ENCODE peak calls at places on chromosomes 11 and 22, in four cellular contexts. L is HepG2, I is K562, N is SK-N-MC. U is an unnamed sample.
A peak's percentile ranks its signal among the peaks of the same experiment; 100 is the strongest.

GRCh38 chr11:43578346-43579170 is 102.0 kb upstream of the HSD17B12 start:
- DNase-seq in L (no peak), I (no peak), N (no peak), U (no peak)

GRCh38 chr11:117572129-117572528 is 224.9 kb downstream of the DSCAML1 start:
- DNase-seq in L (no peak), I (no peak), N (no peak), U (no peak)

GRCh38 chr11:44573333-44573732 is 7.9 kb downstream of the CD82 start:
- DNase-seq in L (no peak), I (no peak), N (no peak), U (no peak)

GRCh38 chr22:31106001-31106571 is 1.3 kb downstream of the SELENOM start:
- DNase-seq in L (no peak), I (no peak), N (no peak), U (no peak)

GRCh38 chr11:117220568-117220967 is 11.3 kb downstream of the PCSK7 start:
- DNase-seq in L (no peak), I (no peak), N (no peak), U (no peak)

GRCh38 chr11:48116843-48117242 is 99.8 kb upstream of the OR4B1 start:
- DNase-seq in L (peak; percentile 12), I (peak; percentile 28), N (no peak), U (no peak)

GRCh38 chr22:41915035-41915782 is at the start of gene SHISA8:
- DNase-seq in L (no peak), I (peak; percentile 72), N (no peak), U (no peak)

GRCh38 chr22:20094158-20094807 is 14.2 kb downstream of the DGCR8 start:
- DNase-seq in L (no peak), I (no peak), N (no peak), U (no peak)

GRCh38 chr11:19984048-19984742 is 176.1 kb downstream of the DBX1 start:
- DNase-seq in L (no peak), I (no peak), N (no peak), U (no peak)

GRCh38 chr22:24106385-24107381 is 74.6 kb upstream of the SUSD2 start:
- DNase-seq in L (no peak), I (no peak), N (no peak), U (no peak)

GRCh38 chr11:71463331-71464211 is 10.6 kb downstream of the NADSYN1 start:
- DNase-seq in L (no peak), I (no peak), N (no peak), U (no peak)

GRCh38 chr11:70090989-70091388 is 12.9 kb downstream of the ANO1 start:
- DNase-seq in L (no peak), I (no peak), N (peak; percentile 40), U (no peak)

GRCh38 chr11:46285594-46286033 is 8.2 kb downstream of the CREB3L1 start:
- DNase-seq in L (no peak), I (no peak), N (no peak), U (no peak)

GRCh38 chr11:73956876-73957653 is 6.2 kb downstream of the DNAJB13 start:
- DNase-seq in L (no peak), I (no peak), N (no peak), U (no peak)

GRCh38 chr11:59222464-59223065 is 9.8 kb upstream of the MPEG1 start:
- DNase-seq in L (no peak), I (no peak), N (no peak), U (no peak)

GRCh38 chr22:19802881-19803735 is 42.5 kb downstream of the TBX1 start:
- DNase-seq in L (no peak), I (no peak), N (no peak), U (no peak)

GRCh38 chr22:28128827-28129226 is 209.8 kb upstream of the PITPNB start:
- DNase-seq in L (no peak), I (no peak), N (no peak), U (no peak)

GRCh38 chr11:88103337-88104206 is 71.7 kb downstream of the RAB38 start:
- DNase-seq in L (peak; percentile 52), I (peak; percentile 60), N (peak; percentile 50), U (peak; percentile 85)

GRCh38 chr22:24357547-24357946 is 69.9 kb upstream of the ADORA2A start:
- DNase-seq in L (no peak), I (no peak), N (no peak), U (no peak)

GRCh38 chr22:44045171-44045570 is 21.1 kb downstream of the PARVB start:
- DNase-seq in L (no peak), I (no peak), N (no peak), U (no peak)

GRCh38 chr11:68527585-68527984 is 67.0 kb downstream of the PPP6R3 start:
- DNase-seq in L (no peak), I (no peak), N (no peak), U (no peak)

GRCh38 chr11:19713221-19714092 is 820 bp downstream of the NAV2 start:
- DNase-seq in L (no peak), I (no peak), N (no peak), U (no peak)

GRCh38 chr22:17896552-17896951 is 122.3 kb upstream of the BID start:
- DNase-seq in L (no peak), I (no peak), N (no peak), U (no peak)

GRCh38 chr11:96049426-96049825 is 125.5 kb upstream of the MTMR2 start:
- DNase-seq in L (no peak), I (no peak), N (no peak), U (no peak)

GRCh38 chr11:45773271-45774022 is 31.5 kb upstream of the SLC35C1 start:
- DNase-seq in L (no peak), I (no peak), N (no peak), U (no peak)

GRCh38 chr11:68690671-68691401 is 6.5 kb downstream of the GAL start:
- DNase-seq in L (no peak), I (no peak), N (no peak), U (no peak)

GRCh38 chr11:134118016-134118415 is 49.1 kb downstream of the JAM3 start:
- DNase-seq in L (no peak), I (no peak), N (no peak), U (no peak)

GRCh38 chr11:2515401-2516275 is 70.8 kb downstream of the KCNQ1 start:
- DNase-seq in L (no peak), I (no peak), N (no peak), U (no peak)

GRCh38 chr22:43550024-43550620 is 138.3 kb downstream of the MPPED1 start:
- DNase-seq in L (no peak), I (no peak), N (no peak), U (no peak)

GRCh38 chr22:22461111-22461510 is 47.4 kb downstream of the ZNF280B start:
- DNase-seq in L (no peak), I (no peak), N (no peak), U (no peak)

GRCh38 chr22:38051261-38051660 is 5.9 kb upstream of the PICK1 start:
- DNase-seq in L (no peak), I (no peak), N (no peak), U (no peak)

GRCh38 chr22:24485608-24486007 is 9.5 kb upstream of the UPB1 start:
- DNase-seq in L (no peak), I (no peak), N (no peak), U (no peak)

GRCh38 chr11:117497206-117497951 is 169.7 kb downstream of the CEP164 start:
- DNase-seq in L (no peak), I (no peak), N (no peak), U (no peak)

GRCh38 chr22:45353816-45354215 is 44.1 kb downstream of the FAM118A start:
- DNase-seq in L (no peak), I (no peak), N (no peak), U (no peak)
- TF ChIP-seq POLR2AphosphoS5 in L (no peak), I (no peak), N (no peak), U (no peak)

DNA sequence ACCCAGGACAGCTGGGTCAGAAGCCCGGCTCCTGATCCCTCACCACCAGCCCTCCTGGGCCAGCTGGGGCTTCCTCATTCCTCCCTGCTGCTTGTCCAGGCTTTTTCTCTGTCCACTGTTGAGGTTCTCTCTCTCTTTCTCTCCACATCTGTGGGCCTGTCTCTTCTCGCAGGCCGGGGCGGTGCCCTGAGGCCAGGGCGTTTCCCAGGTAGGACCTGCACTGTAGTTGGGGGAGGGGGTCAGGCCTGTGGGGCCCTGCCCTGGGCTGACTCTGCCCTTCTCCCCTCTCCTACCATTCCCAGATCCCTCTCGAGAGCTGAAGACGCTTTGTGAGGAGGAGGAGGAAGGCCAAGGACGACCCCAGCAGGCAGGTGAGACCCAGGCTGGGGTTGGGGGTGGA is 4.9 kb downstream of the EHBP1L1 start:
- DNase-seq in L (no peak), I (no peak), N (no peak), U (no peak)
- H3K9ac ChIP-seq in L (no peak overlapping the region), I (no peak overlapping the region), N (no peak overlapping the region), U (no peak overlapping the region)

DNA sequence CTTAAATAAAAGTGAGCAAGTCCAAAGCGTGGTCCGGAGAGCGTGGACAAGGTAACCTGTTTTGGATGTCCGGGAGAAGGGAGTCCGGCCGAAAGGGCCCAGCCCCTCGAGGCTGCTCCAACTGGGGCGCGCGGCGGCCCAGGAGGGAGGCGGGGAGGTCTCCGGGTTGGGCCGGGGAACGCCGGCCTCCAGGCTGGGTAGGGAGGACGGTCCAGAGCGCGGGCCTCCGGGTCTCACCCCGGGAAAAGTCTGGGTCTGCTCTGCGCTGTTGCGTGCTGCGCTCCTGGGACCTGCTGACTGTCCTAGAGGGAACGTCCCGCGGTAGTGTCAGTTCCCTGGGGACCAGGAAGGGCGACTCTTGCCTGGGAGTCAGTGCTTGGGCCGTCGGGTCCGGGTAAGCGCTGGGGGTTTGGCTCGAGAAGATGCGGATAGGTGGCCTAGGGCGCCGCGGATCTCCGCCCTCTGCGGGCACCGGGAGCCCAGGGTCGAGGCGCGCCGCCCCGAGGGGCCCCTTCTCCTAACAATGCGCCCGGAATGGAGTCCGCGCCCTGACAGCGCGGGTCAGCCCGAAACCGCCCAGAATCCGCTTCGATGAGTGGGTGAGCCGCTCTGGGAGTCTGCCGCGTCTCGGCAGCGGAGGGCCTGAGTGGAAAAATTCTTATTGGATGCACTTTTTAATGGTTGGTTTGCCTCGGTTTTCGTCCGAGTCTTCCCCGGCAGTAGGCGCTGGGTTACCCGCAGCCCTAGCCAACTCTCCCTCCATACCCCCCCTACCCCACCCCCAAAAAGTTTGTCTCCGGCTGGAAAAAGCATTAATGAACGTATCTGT is 908 bp upstream of the FLI1 start:
- DNase-seq in L (no peak), I (no peak), N (no peak), U (no peak)
- TF ChIP-seq POLR2AphosphoS5 in L (no peak), I (no peak), N (no peak), U (no peak)

GRCh38 chr22:47151490-47151889 is 389.0 kb downstream of the TBC1D22A start:
- DNase-seq in L (no peak), I (no peak), N (no peak), U (no peak)
- H3K9ac ChIP-seq in L (no peak overlapping the region), I (no peak overlapping the region), N (no peak overlapping the region), U (no peak overlapping the region)

DNA sequence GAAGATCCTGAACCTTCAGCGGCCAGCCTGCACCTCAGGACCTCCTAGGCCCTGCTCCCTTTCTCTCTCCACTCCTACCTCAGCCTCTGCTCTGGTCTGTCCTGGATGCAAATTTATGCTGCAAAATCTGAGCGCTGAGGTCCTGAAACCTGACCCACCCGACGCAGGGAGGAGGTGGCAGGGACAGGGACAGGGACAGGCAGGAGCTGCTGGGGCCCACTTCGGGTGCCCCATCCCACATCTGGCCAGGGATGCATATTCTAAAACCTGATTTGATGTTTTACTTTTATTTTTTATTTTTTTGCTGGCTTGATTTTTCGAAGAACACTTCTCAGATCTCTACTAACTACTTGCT is 571 bp upstream of the PVALB start:
- DNase-seq in L (no peak), I (no peak), N (no peak), U (no peak)
- TF ChIP-seq POLR2AphosphoS5 in L (no peak), I (no peak), N (no peak), U (no peak)

DNA sequence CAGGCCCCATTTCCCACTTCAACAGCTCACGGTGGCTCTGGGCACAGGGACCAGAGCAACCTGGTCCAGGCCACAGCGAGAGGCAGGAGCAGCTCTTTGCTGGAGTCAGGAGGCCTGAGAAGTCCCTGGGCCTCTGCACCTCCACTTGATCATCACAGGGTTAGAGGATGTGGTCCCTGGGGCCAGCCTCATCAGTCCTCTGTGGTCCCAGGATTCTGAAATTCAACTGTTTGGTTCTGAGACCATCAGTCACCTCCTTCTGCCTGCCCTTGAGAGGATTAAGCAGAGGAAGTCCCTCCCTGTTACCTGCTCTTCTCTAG is 24.9 kb upstream of the CBX7 start:
- DNase-seq in L (no peak), I (no peak), N (no peak), U (no peak)
- H3K9ac ChIP-seq in L (peak overlapping the region; percentile 61), I (no peak overlapping the region), N (no peak overlapping the region), U (no peak overlapping the region)